ENCODE peak calls at places on chromosome 1, in eight cellular contexts. One of them, this sample, is unnamed.

GRCh38 chr1:195717651-195718050 is 890.6 kb downstream of the KCNT2 start:
- DNase-seq in left ventricle myocardium inferior: no peak
- DNase-seq in MV-4-11: peak; percentile 57
- DNase-seq in AG09309: no peak
- DNase-seq in NCI-H748 treated with DMSO at 0.1 percent for 48 hours: no peak
- DNase-seq in effector CD8-positive, alpha-beta T cell: no peak
- DNase-seq in heart right ventricle: no peak
- DNase-seq in NCI-H1417: peak; percentile 42
- DNase-seq in this sample: no peak

GRCh38 chr1:40769815-40770214 is 13.8 kb upstream of the KCNQ4 start:
- DNase-seq in AG09309: no peak
- DNase-seq in left ventricle myocardium inferior: no peak
- DNase-seq in effector CD8-positive, alpha-beta T cell: no peak
- DNase-seq in MV-4-11: no peak
- DNase-seq in NCI-H748 treated with DMSO at 0.1 percent for 48 hours: no peak
- DNase-seq in heart right ventricle: no peak
- DNase-seq in NCI-H1417: peak; percentile 7
- DNase-seq in this sample: no peak

GRCh38 chr1:94258873-94259331 is 21.5 kb upstream of the ARHGAP29 start:
- DNase-seq in NCI-H1417: peak; percentile 4
- DNase-seq in AG09309: peak; percentile 88
- DNase-seq in MV-4-11: no peak
- DNase-seq in NCI-H748 treated with DMSO at 0.1 percent for 48 hours: no peak
- DNase-seq in heart right ventricle: no peak
- DNase-seq in left ventricle myocardium inferior: no peak
- DNase-seq in effector CD8-positive, alpha-beta T cell: no peak
- DNase-seq in this sample: peak; percentile 84

GRCh38 chr1:173867141-173867752 is 542 bp downstream of the GAS5 start:
- DNase-seq in left ventricle myocardium inferior: no peak
- DNase-seq in NCI-H748 treated with DMSO at 0.1 percent for 48 hours: no peak
- DNase-seq in heart right ventricle: peak; percentile 16
- DNase-seq in effector CD8-positive, alpha-beta T cell: no peak
- DNase-seq in MV-4-11: peak; percentile 11
- DNase-seq in NCI-H1417: no peak
- DNase-seq in AG09309: no peak
- DNase-seq in this sample: no peak

GRCh38 chr1:93814059-93814794 is 64.8 kb downstream of the DNTTIP2 start:
- DNase-seq in heart right ventricle: no peak
- DNase-seq in left ventricle myocardium inferior: no peak
- DNase-seq in AG09309: peak; percentile 54
- DNase-seq in effector CD8-positive, alpha-beta T cell: peak; percentile 1
- DNase-seq in NCI-H1417: peak; percentile 88
- DNase-seq in NCI-H748 treated with DMSO at 0.1 percent for 48 hours: peak; percentile 10
- DNase-seq in MV-4-11: peak; percentile 79
- DNase-seq in this sample: peak; percentile 74

GRCh38 chr1:167935252-167936067 is 1.0 kb upstream of the DCAF6 start:
- DNase-seq in NCI-H748 treated with DMSO at 0.1 percent for 48 hours: peak; percentile 45
- DNase-seq in NCI-H1417: peak; percentile 90
- DNase-seq in MV-4-11: peak; percentile 49
- DNase-seq in left ventricle myocardium inferior: no peak
- DNase-seq in effector CD8-positive, alpha-beta T cell: no peak
- DNase-seq in AG09309: no peak
- DNase-seq in heart right ventricle: no peak
- DNase-seq in this sample: no peak

GRCh38 chr1:43706598-43707190 is 642 bp upstream of the ST3GAL3 start:
- DNase-seq in left ventricle myocardium inferior: no peak
- DNase-seq in MV-4-11: peak; percentile 20
- DNase-seq in NCI-H748 treated with DMSO at 0.1 percent for 48 hours: peak; percentile 84
- DNase-seq in effector CD8-positive, alpha-beta T cell: no peak
- DNase-seq in heart right ventricle: no peak
- DNase-seq in AG09309: no peak
- DNase-seq in NCI-H1417: peak; percentile 64
- DNase-seq in this sample: no peak

GRCh38 chr1:235290740-235291502 is 37.1 kb downstream of the ARID4B start:
- DNase-seq in heart right ventricle: no peak
- DNase-seq in left ventricle myocardium inferior: no peak
- DNase-seq in effector CD8-positive, alpha-beta T cell: no peak
- DNase-seq in NCI-H748 treated with DMSO at 0.1 percent for 48 hours: no peak
- DNase-seq in MV-4-11: no peak
- DNase-seq in NCI-H1417: peak; percentile 42
- DNase-seq in AG09309: no peak
- DNase-seq in this sample: no peak

GRCh38 chr1:216945506-216946080 is 222.4 kb upstream of the ESRRG start:
- DNase-seq in NCI-H1417: no peak
- DNase-seq in effector CD8-positive, alpha-beta T cell: no peak
- DNase-seq in MV-4-11: no peak
- DNase-seq in left ventricle myocardium inferior: no peak
- DNase-seq in NCI-H748 treated with DMSO at 0.1 percent for 48 hours: no peak
- DNase-seq in heart right ventricle: no peak
- DNase-seq in AG09309: no peak
- DNase-seq in this sample: no peak

GRCh38 chr1:209621329-209621728 is 30.9 kb downstream of the LAMB3 start:
- DNase-seq in heart right ventricle: no peak
- DNase-seq in NCI-H1417: no peak
- DNase-seq in MV-4-11: no peak
- DNase-seq in left ventricle myocardium inferior: no peak
- DNase-seq in NCI-H748 treated with DMSO at 0.1 percent for 48 hours: no peak
- DNase-seq in AG09309: no peak
- DNase-seq in effector CD8-positive, alpha-beta T cell: no peak
- DNase-seq in this sample: no peak